ENCODE peak calls at places on chromosomes 3 and 15, in five cellular contexts. One of them, this sample, is unnamed.
A peak's percentile ranks its signal among the peaks of the same experiment; 100 is the strongest.

GRCh38 chr3:114551770-114552526 is 258.1 kb downstream of the TIGIT start:
- DNase-seq in progenitor cell of endocrine pancreas: no peak
- DNase-seq in stimulated activated CD4-positive, alpha-beta T cell treated with anti-CD3 and anti-CD28 coated beads, Interleukin-15, amount 100 ng/mL, for 1 hour: no peak
- DNase-seq in H7: no peak
- DNase-seq in stimulated activated CD8-positive, alpha-beta memory T cell treated with anti-CD3 and anti-CD28 coated beads, Interleukin-7, amount 100 ng/mL, for 24 hours: no peak
- DNase-seq in this sample: no peak

GRCh38 chr15:37015025-37015424 is 85.3 kb downstream of the MEIS2 start:
- DNase-seq in progenitor cell of endocrine pancreas: no peak
- DNase-seq in stimulated activated CD4-positive, alpha-beta T cell treated with anti-CD3 and anti-CD28 coated beads, Interleukin-15, amount 100 ng/mL, for 1 hour: no peak
- DNase-seq in H7: no peak
- DNase-seq in stimulated activated CD8-positive, alpha-beta memory T cell treated with anti-CD3 and anti-CD28 coated beads, Interleukin-7, amount 100 ng/mL, for 24 hours: no peak
- DNase-seq in this sample: no peak

GRCh38 chr15:28109626-28110415 is 10.7 kb upstream of the OCA2 start:
- DNase-seq in progenitor cell of endocrine pancreas: no peak
- DNase-seq in stimulated activated CD4-positive, alpha-beta T cell treated with anti-CD3 and anti-CD28 coated beads, Interleukin-15, amount 100 ng/mL, for 1 hour: no peak
- DNase-seq in H7: peak; percentile 61
- DNase-seq in stimulated activated CD8-positive, alpha-beta memory T cell treated with anti-CD3 and anti-CD28 coated beads, Interleukin-7, amount 100 ng/mL, for 24 hours: no peak
- DNase-seq in this sample: no peak

GRCh38 chr3:117473981-117474563 is 764.5 kb downstream of the TUSC7 start:
- DNase-seq in progenitor cell of endocrine pancreas: no peak
- DNase-seq in stimulated activated CD4-positive, alpha-beta T cell treated with anti-CD3 and anti-CD28 coated beads, Interleukin-15, amount 100 ng/mL, for 1 hour: no peak
- DNase-seq in H7: no peak
- DNase-seq in stimulated activated CD8-positive, alpha-beta memory T cell treated with anti-CD3 and anti-CD28 coated beads, Interleukin-7, amount 100 ng/mL, for 24 hours: no peak
- DNase-seq in this sample: no peak

GRCh38 chr3:79249701-79250100 is 518.1 kb downstream of the ROBO1 start:
- DNase-seq in progenitor cell of endocrine pancreas: no peak
- DNase-seq in stimulated activated CD4-positive, alpha-beta T cell treated with anti-CD3 and anti-CD28 coated beads, Interleukin-15, amount 100 ng/mL, for 1 hour: no peak
- DNase-seq in H7: no peak
- DNase-seq in stimulated activated CD8-positive, alpha-beta memory T cell treated with anti-CD3 and anti-CD28 coated beads, Interleukin-7, amount 100 ng/mL, for 24 hours: no peak
- DNase-seq in this sample: no peak

GRCh38 chr3:117297070-117297469 is 587.5 kb downstream of the TUSC7 start:
- DNase-seq in progenitor cell of endocrine pancreas: no peak
- DNase-seq in stimulated activated CD4-positive, alpha-beta T cell treated with anti-CD3 and anti-CD28 coated beads, Interleukin-15, amount 100 ng/mL, for 1 hour: no peak
- DNase-seq in H7: no peak
- DNase-seq in stimulated activated CD8-positive, alpha-beta memory T cell treated with anti-CD3 and anti-CD28 coated beads, Interleukin-7, amount 100 ng/mL, for 24 hours: no peak
- DNase-seq in this sample: no peak

GRCh38 chr3:151477596-151478375 is 16.9 kb upstream of the IGSF10 start:
- DNase-seq in progenitor cell of endocrine pancreas: no peak
- DNase-seq in stimulated activated CD4-positive, alpha-beta T cell treated with anti-CD3 and anti-CD28 coated beads, Interleukin-15, amount 100 ng/mL, for 1 hour: no peak
- DNase-seq in H7: no peak
- DNase-seq in stimulated activated CD8-positive, alpha-beta memory T cell treated with anti-CD3 and anti-CD28 coated beads, Interleukin-7, amount 100 ng/mL, for 24 hours: no peak
- DNase-seq in this sample: no peak

GRCh38 chr3:24986635-24987034 is 441.4 kb upstream of the RARB start:
- DNase-seq in progenitor cell of endocrine pancreas: no peak
- DNase-seq in stimulated activated CD4-positive, alpha-beta T cell treated with anti-CD3 and anti-CD28 coated beads, Interleukin-15, amount 100 ng/mL, for 1 hour: no peak
- DNase-seq in H7: peak; percentile 3
- DNase-seq in stimulated activated CD8-positive, alpha-beta memory T cell treated with anti-CD3 and anti-CD28 coated beads, Interleukin-7, amount 100 ng/mL, for 24 hours: no peak
- DNase-seq in this sample: no peak

GRCh38 chr3:9248232-9249191 is 934 bp downstream of the SRGAP3 start:
- DNase-seq in progenitor cell of endocrine pancreas: no peak
- DNase-seq in stimulated activated CD4-positive, alpha-beta T cell treated with anti-CD3 and anti-CD28 coated beads, Interleukin-15, amount 100 ng/mL, for 1 hour: no peak
- DNase-seq in H7: no peak
- DNase-seq in stimulated activated CD8-positive, alpha-beta memory T cell treated with anti-CD3 and anti-CD28 coated beads, Interleukin-7, amount 100 ng/mL, for 24 hours: no peak
- DNase-seq in this sample: no peak

GRCh38 chr15:42107483-42107882 is 13.1 kb upstream of the PLA2G4D start:
- DNase-seq in progenitor cell of endocrine pancreas: no peak
- DNase-seq in stimulated activated CD4-positive, alpha-beta T cell treated with anti-CD3 and anti-CD28 coated beads, Interleukin-15, amount 100 ng/mL, for 1 hour: no peak
- DNase-seq in H7: no peak
- DNase-seq in stimulated activated CD8-positive, alpha-beta memory T cell treated with anti-CD3 and anti-CD28 coated beads, Interleukin-7, amount 100 ng/mL, for 24 hours: no peak
- DNase-seq in this sample: no peak

GRCh38 chr15:95742836-95743235 is 587.7 kb upstream of the NR2F2 start:
- DNase-seq in progenitor cell of endocrine pancreas: no peak
- DNase-seq in stimulated activated CD4-positive, alpha-beta T cell treated with anti-CD3 and anti-CD28 coated beads, Interleukin-15, amount 100 ng/mL, for 1 hour: no peak
- DNase-seq in H7: no peak
- DNase-seq in stimulated activated CD8-positive, alpha-beta memory T cell treated with anti-CD3 and anti-CD28 coated beads, Interleukin-7, amount 100 ng/mL, for 24 hours: no peak
- DNase-seq in this sample: no peak

GRCh38 chr3:162390891-162391290 is 894.3 kb downstream of the OTOL1 start:
- DNase-seq in progenitor cell of endocrine pancreas: no peak
- DNase-seq in stimulated activated CD4-positive, alpha-beta T cell treated with anti-CD3 and anti-CD28 coated beads, Interleukin-15, amount 100 ng/mL, for 1 hour: no peak
- DNase-seq in H7: no peak
- DNase-seq in stimulated activated CD8-positive, alpha-beta memory T cell treated with anti-CD3 and anti-CD28 coated beads, Interleukin-7, amount 100 ng/mL, for 24 hours: no peak
- DNase-seq in this sample: no peak

GRCh38 chr15:50774450-50774849 is 8.9 kb upstream of the SPPL2A start:
- DNase-seq in progenitor cell of endocrine pancreas: no peak
- DNase-seq in stimulated activated CD4-positive, alpha-beta T cell treated with anti-CD3 and anti-CD28 coated beads, Interleukin-15, amount 100 ng/mL, for 1 hour: no peak
- DNase-seq in H7: no peak
- DNase-seq in stimulated activated CD8-positive, alpha-beta memory T cell treated with anti-CD3 and anti-CD28 coated beads, Interleukin-7, amount 100 ng/mL, for 24 hours: no peak
- DNase-seq in this sample: no peak

GRCh38 chr15:61028427-61028826 is 200.7 kb downstream of the RORA start:
- DNase-seq in progenitor cell of endocrine pancreas: no peak
- DNase-seq in stimulated activated CD4-positive, alpha-beta T cell treated with anti-CD3 and anti-CD28 coated beads, Interleukin-15, amount 100 ng/mL, for 1 hour: no peak
- DNase-seq in H7: no peak
- DNase-seq in stimulated activated CD8-positive, alpha-beta memory T cell treated with anti-CD3 and anti-CD28 coated beads, Interleukin-7, amount 100 ng/mL, for 24 hours: no peak
- DNase-seq in this sample: no peak

This sample was measured in upper lobe of left lung.